ENCODE peak calls at places on chromosomes 5 and 9, in eight cellular contexts. One of them, this sample, is unnamed.

GRCh38 chr5:135140805-135141204 is 106.8 kb upstream of the PITX1 start:
- DNase-seq in astrocyte: peak
- DNase-seq in tibial artery: peak
- DNase-seq in neural crest cell: no peak
- DNase-seq in esophagus muscularis mucosa: no peak
- DNase-seq in HFFc6: peak
- DNase-seq in tibial nerve: no peak
- DNase-seq in AG10803: peak
- DNase-seq in this sample: no peak

GRCh38 chr5:116315531-116315930 is 230.7 kb downstream of the COMMD10 start:
- DNase-seq in tibial artery: no peak
- DNase-seq in neural crest cell: no peak
- DNase-seq in esophagus muscularis mucosa: no peak
- DNase-seq in astrocyte: no peak
- DNase-seq in AG10803: no peak
- DNase-seq in tibial nerve: no peak
- DNase-seq in HFFc6: no peak
- DNase-seq in this sample: no peak

GRCh38 chr5:73116506-73116905 is 3.9 kb upstream of the TMEM171 start:
- DNase-seq in esophagus muscularis mucosa: no peak
- DNase-seq in neural crest cell: no peak
- DNase-seq in astrocyte: no peak
- DNase-seq in tibial nerve: no peak
- DNase-seq in AG10803: no peak
- DNase-seq in tibial artery: no peak
- DNase-seq in HFFc6: no peak
- DNase-seq in this sample: no peak

GRCh38 chr9:74760031-74760700 is 127.6 kb downstream of the TRPM6 start:
- DNase-seq in tibial nerve: no peak
- DNase-seq in neural crest cell: no peak
- DNase-seq in tibial artery: no peak
- DNase-seq in astrocyte: peak
- DNase-seq in esophagus muscularis mucosa: no peak
- DNase-seq in AG10803: peak
- DNase-seq in HFFc6: peak
- DNase-seq in this sample: no peak

GRCh38 chr9:21611896-21612295 is 129.8 kb upstream of the IFNE start:
- DNase-seq in HFFc6: no peak
- DNase-seq in esophagus muscularis mucosa: no peak
- DNase-seq in astrocyte: no peak
- DNase-seq in tibial artery: no peak
- DNase-seq in AG10803: no peak
- DNase-seq in neural crest cell: no peak
- DNase-seq in tibial nerve: no peak
- DNase-seq in this sample: no peak

GRCh38 chr9:2567922-2568321 is 53.7 kb upstream of the VLDLR start:
- DNase-seq in astrocyte: no peak
- DNase-seq in HFFc6: no peak
- DNase-seq in esophagus muscularis mucosa: no peak
- DNase-seq in neural crest cell: no peak
- DNase-seq in AG10803: peak
- DNase-seq in tibial artery: no peak
- DNase-seq in tibial nerve: no peak
- DNase-seq in this sample: no peak

GRCh38 chr5:90406466-90406865 is 3.1 kb downstream of the CETN3 start:
- DNase-seq in esophagus muscularis mucosa: no peak
- DNase-seq in HFFc6: no peak
- DNase-seq in AG10803: no peak
- DNase-seq in tibial nerve: no peak
- DNase-seq in neural crest cell: no peak
- DNase-seq in astrocyte: peak
- DNase-seq in tibial artery: no peak
- DNase-seq in this sample: no peak

GRCh38 chr5:136066705-136067271 is 38.0 kb downstream of the TGFBI start:
- DNase-seq in tibial nerve: no peak
- DNase-seq in HFFc6: peak
- DNase-seq in AG10803: peak
- DNase-seq in tibial artery: no peak
- DNase-seq in esophagus muscularis mucosa: no peak
- DNase-seq in neural crest cell: no peak
- DNase-seq in astrocyte: peak
- DNase-seq in this sample: no peak

GRCh38 chr5:88298425-88298824 is 29.8 kb upstream of the TMEM161B start:
- DNase-seq in AG10803: peak
- DNase-seq in tibial nerve: no peak
- DNase-seq in tibial artery: no peak
- DNase-seq in esophagus muscularis mucosa: no peak
- DNase-seq in astrocyte: peak
- DNase-seq in HFFc6: peak
- DNase-seq in neural crest cell: no peak
- DNase-seq in this sample: no peak

GRCh38 chr5:12910611-12911010 is 1006.4 kb upstream of the CTNND2 start:
- DNase-seq in esophagus muscularis mucosa: no peak
- DNase-seq in HFFc6: no peak
- DNase-seq in tibial nerve: no peak
- DNase-seq in astrocyte: peak
- DNase-seq in AG10803: no peak
- DNase-seq in neural crest cell: no peak
- DNase-seq in tibial artery: no peak
- DNase-seq in this sample: no peak

GRCh38 chr5:122972877-122973276 is 63.6 kb downstream of the PPIC start:
- DNase-seq in tibial artery: no peak
- DNase-seq in astrocyte: peak
- DNase-seq in HFFc6: peak
- DNase-seq in AG10803: peak
- DNase-seq in neural crest cell: no peak
- DNase-seq in esophagus muscularis mucosa: no peak
- DNase-seq in tibial nerve: no peak
- DNase-seq in this sample: no peak

GRCh38 chr5:109215040-109215439 is 194.7 kb downstream of the PJA2 start:
- DNase-seq in tibial artery: no peak
- DNase-seq in HFFc6: no peak
- DNase-seq in neural crest cell: no peak
- DNase-seq in esophagus muscularis mucosa: no peak
- DNase-seq in tibial nerve: no peak
- DNase-seq in astrocyte: no peak
- DNase-seq in AG10803: no peak
- DNase-seq in this sample: no peak

DNA sequence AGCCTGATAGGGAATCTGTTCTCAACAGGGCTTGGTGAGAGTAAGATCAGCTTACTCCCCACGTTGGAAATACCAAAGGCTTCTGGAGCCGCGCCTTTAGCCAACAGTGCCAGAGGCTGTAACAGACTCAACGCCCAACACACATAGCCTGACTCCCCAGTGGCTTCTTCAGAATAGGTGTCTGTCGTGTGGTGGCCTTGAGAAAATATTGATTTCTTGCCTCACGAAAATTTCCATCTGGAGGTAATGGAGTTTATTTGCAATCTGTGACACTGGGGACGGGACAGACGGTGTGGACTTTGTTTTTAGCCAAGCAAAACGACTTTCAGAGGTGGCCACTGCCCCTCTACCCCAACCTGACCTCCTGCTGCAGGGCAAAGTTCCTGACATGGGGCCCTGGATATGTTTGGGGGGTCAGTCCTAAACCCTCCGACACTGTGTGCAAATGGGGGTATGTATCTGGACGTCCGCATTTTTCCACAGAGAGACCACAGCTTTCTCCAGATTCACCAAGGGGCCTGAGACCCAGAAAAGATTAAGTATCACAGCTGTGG is 189.3 kb downstream of the CDK5RAP2 start:
- DNase-seq in AG10803: no peak
- DNase-seq in neural crest cell: no peak
- DNase-seq in tibial artery: no peak
- DNase-seq in HFFc6: no peak
- DNase-seq in esophagus muscularis mucosa: no peak
- DNase-seq in tibial nerve: no peak
- DNase-seq in astrocyte: no peak
- DNase-seq in this sample: no peak
- TF ChIP-seq CTCF in AG10803: no peak
- TF ChIP-seq CTCF in neural crest cell: no peak
- TF ChIP-seq CTCF in tibial artery: no peak
- TF ChIP-seq CTCF in HFFc6: no peak
- TF ChIP-seq CTCF in esophagus muscularis mucosa: no peak
- TF ChIP-seq CTCF in tibial nerve: no peak
- TF ChIP-seq CTCF in astrocyte: no peak
- TF ChIP-seq CTCF in this sample: no peak

DNA sequence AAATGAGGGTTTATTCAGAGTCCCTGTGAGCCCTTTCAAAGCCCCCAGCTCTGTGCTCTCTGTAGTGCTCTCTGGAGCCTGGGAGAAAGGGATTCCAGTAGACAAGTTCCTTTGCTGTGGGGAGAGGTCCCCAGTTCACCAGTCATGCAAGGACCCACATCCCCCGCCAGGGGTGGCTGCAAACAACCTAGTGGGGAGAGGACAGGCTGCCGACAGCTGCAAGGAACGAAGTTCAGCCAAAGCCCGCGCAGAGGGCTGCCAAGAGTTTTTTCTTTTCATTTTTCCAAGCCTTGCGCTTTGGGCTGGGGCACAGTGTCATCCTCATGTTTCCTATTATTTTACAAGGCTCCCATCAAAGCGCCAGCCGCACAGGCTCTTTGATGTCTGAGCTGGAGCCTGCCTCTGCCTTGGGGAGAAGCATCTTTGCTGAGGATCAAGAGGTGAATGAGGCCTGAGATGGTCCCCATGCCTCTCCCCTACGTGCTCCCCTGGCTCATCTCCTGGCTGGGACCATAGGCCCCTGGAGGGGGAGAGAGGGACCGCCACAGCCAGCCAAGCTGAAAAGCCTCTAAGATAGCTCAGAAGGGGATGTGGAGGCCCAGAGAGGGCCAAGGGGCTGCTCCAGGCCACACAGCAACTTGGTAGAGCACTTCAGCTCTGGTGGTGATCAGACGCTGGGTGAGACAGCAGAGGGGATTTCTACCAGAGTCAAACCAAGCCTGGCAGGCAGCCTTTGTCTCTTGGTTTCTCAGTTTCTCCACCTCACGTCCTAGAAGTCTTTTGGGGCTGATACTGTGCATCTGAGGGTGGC is 50.5 kb upstream of the SYNPO start:
- DNase-seq in tibial nerve: peak
- DNase-seq in astrocyte: no peak
- DNase-seq in neural crest cell: no peak
- DNase-seq in esophagus muscularis mucosa: no peak
- DNase-seq in AG10803: peak
- DNase-seq in HFFc6: peak
- DNase-seq in tibial artery: peak
- DNase-seq in this sample: peak
- TF ChIP-seq CTCF in tibial nerve: peak
- TF ChIP-seq CTCF in astrocyte: peak
- TF ChIP-seq CTCF in neural crest cell: no peak
- TF ChIP-seq CTCF in esophagus muscularis mucosa: peak
- TF ChIP-seq CTCF in AG10803: peak
- TF ChIP-seq CTCF in HFFc6: peak
- TF ChIP-seq CTCF in tibial artery: peak
- TF ChIP-seq CTCF in this sample: peak

GRCh38 chr5:83179966-83180365 is 102.6 kb downstream of the XRCC4 start:
- DNase-seq in esophagus muscularis mucosa: no peak
- DNase-seq in tibial artery: no peak
- DNase-seq in HFFc6: peak
- DNase-seq in astrocyte: peak
- DNase-seq in neural crest cell: no peak
- DNase-seq in tibial nerve: no peak
- DNase-seq in AG10803: peak
- DNase-seq in this sample: no peak
- TF ChIP-seq CTCF in esophagus muscularis mucosa: no peak
- TF ChIP-seq CTCF in tibial artery: no peak
- TF ChIP-seq CTCF in HFFc6: no peak
- TF ChIP-seq CTCF in astrocyte: no peak
- TF ChIP-seq CTCF in neural crest cell: no peak
- TF ChIP-seq CTCF in tibial nerve: no peak
- TF ChIP-seq CTCF in AG10803: no peak
- TF ChIP-seq CTCF in this sample: no peak

GRCh38 chr9:134983094-134983493 is 65.4 kb upstream of the FCN1 start:
- DNase-seq in esophagus muscularis mucosa: no peak
- DNase-seq in AG10803: no peak
- DNase-seq in tibial artery: no peak
- DNase-seq in neural crest cell: peak
- DNase-seq in astrocyte: no peak
- DNase-seq in tibial nerve: no peak
- DNase-seq in HFFc6: no peak
- DNase-seq in this sample: no peak
- TF ChIP-seq CTCF in esophagus muscularis mucosa: peak
- TF ChIP-seq CTCF in AG10803: no peak
- TF ChIP-seq CTCF in tibial artery: no peak
- TF ChIP-seq CTCF in neural crest cell: peak
- TF ChIP-seq CTCF in astrocyte: no peak
- TF ChIP-seq CTCF in tibial nerve: no peak
- TF ChIP-seq CTCF in HFFc6: peak
- TF ChIP-seq CTCF in this sample: no peak

GRCh38 chr5:148926207-148926606 is 99.8 kb downstream of the ADRB2 start:
- DNase-seq in tibial artery: no peak
- DNase-seq in neural crest cell: no peak
- DNase-seq in AG10803: no peak
- DNase-seq in astrocyte: no peak
- DNase-seq in tibial nerve: no peak
- DNase-seq in esophagus muscularis mucosa: no peak
- DNase-seq in HFFc6: no peak
- DNase-seq in this sample: no peak
- TF ChIP-seq CTCF in tibial artery: no peak
- TF ChIP-seq CTCF in neural crest cell: no peak
- TF ChIP-seq CTCF in AG10803: no peak
- TF ChIP-seq CTCF in astrocyte: no peak
- TF ChIP-seq CTCF in tibial nerve: no peak
- TF ChIP-seq CTCF in esophagus muscularis mucosa: no peak
- TF ChIP-seq CTCF in HFFc6: no peak
- TF ChIP-seq CTCF in this sample: no peak

This sample was measured in lung.